ENCODE peak calls at places on chromosome 3, in seven cellular contexts. E is breast epithelium, K is heart left ventricle, P is uterus, V is upper lobe of left lung, C is right lobe of liver, T is HCT116. U is an unnamed sample.

GRCh38 chr3:78804251-78805037 is 963.4 kb downstream of the ROBO1 start:
- DNase-seq in T (no peak), V (no peak), K (no peak), E (no peak), P (peak), C (no peak), U (no peak)

GRCh38 chr3:16056210-16056607 is 118.3 kb upstream of the GALNT15 start:
- DNase-seq in V (no peak), C (no peak), P (no peak), K (no peak), E (peak), T (no peak), U (no peak)

GRCh38 chr3:152595975-152596832 is 238.7 kb upstream of the P2RY1 start:
- DNase-seq in C (peak), K (no peak), E (no peak), P (peak), V (no peak), T (no peak), U (no peak)

GRCh38 chr3:158520433-158520832 is 50.6 kb upstream of the MLF1 start:
- DNase-seq in P (no peak), E (no peak), T (no peak), V (no peak), C (no peak), K (no peak), U (no peak)

GRCh38 chr3:57069471-57070010 is 9.1 kb downstream of the SPATA12 start:
- DNase-seq in C (no peak), T (no peak), E (no peak), K (no peak), V (no peak), P (no peak), U (no peak)

GRCh38 chr3:8800016-8800415 is 30.6 kb upstream of the OXTR start:
- DNase-seq in V (no peak), P (no peak), E (no peak), K (no peak), C (no peak), T (no peak), U (no peak)

GRCh38 chr3:187966636-187967035 is 187.3 kb upstream of the LPP start:
- DNase-seq in K (no peak), P (no peak), C (no peak), T (no peak), E (no peak), V (no peak), U (no peak)

GRCh38 chr3:13484861-13485590 is 4.9 kb downstream of the HDAC11 start:
- DNase-seq in V (peak), P (no peak), T (peak), C (peak), K (peak), E (peak), U (no peak)

GRCh38 chr3:124632566-124633140 is 97.6 kb upstream of the UMPS start:
- DNase-seq in V (no peak), T (no peak), E (no peak), C (no peak), P (no peak), K (no peak), U (no peak)

GRCh38 chr3:141228385-141228784 is 3.2 kb upstream of the PXYLP1 start:
- DNase-seq in K (no peak), E (no peak), C (no peak), T (no peak), P (no peak), V (no peak), U (no peak)

GRCh38 chr3:44845528-44846520 is 15.9 kb upstream of the TMEM42 start:
- DNase-seq in C (no peak), P (peak), V (no peak), K (no peak), T (no peak), E (no peak), U (no peak)

GRCh38 chr3:44842376-44842775 is 19.3 kb upstream of the TMEM42 start:
- DNase-seq in E (no peak), V (no peak), K (no peak), C (no peak), P (no peak), T (no peak), U (no peak)
- TF ChIP-seq POLR2A in E (no peak), V (no peak), K (no peak), C (no peak), P (no peak), T (no peak), U (no peak)

DNA sequence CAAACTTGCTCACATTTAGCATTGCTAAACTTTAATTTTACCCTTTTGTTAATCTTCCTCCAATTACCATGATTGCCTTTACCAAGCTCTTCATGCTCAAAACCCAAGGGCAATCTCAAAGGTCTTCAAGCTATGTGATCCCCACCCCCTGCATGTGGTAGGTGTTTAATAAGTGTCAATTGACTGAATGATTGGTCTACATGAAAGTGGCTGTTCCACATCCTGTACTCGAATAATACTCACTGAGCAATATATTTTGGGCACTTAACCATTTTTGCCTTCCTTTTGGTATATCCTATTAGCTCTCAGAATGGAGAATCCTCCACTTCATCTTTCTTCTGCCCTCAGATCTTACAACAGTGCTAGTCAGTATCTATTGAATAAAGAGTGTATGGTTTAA is 17.1 kb downstream of the RBMS3 start:
- DNase-seq in V (no peak), T (no peak), K (no peak), E (no peak), C (no peak), P (no peak), U (no peak)
- TF ChIP-seq POLR2A in V (no peak), T (no peak), K (no peak), E (no peak), C (no peak), P (no peak), U (no peak)

GRCh38 chr3:185937689-185938374 is at the start of gene TRA2B:
- DNase-seq in T (peak), C (peak), E (peak), K (peak), P (peak), V (peak), U (peak)
- TF ChIP-seq POLR2A in T (peak), C (peak), E (peak), K (peak), P (peak), V (peak), U (peak)

DNA sequence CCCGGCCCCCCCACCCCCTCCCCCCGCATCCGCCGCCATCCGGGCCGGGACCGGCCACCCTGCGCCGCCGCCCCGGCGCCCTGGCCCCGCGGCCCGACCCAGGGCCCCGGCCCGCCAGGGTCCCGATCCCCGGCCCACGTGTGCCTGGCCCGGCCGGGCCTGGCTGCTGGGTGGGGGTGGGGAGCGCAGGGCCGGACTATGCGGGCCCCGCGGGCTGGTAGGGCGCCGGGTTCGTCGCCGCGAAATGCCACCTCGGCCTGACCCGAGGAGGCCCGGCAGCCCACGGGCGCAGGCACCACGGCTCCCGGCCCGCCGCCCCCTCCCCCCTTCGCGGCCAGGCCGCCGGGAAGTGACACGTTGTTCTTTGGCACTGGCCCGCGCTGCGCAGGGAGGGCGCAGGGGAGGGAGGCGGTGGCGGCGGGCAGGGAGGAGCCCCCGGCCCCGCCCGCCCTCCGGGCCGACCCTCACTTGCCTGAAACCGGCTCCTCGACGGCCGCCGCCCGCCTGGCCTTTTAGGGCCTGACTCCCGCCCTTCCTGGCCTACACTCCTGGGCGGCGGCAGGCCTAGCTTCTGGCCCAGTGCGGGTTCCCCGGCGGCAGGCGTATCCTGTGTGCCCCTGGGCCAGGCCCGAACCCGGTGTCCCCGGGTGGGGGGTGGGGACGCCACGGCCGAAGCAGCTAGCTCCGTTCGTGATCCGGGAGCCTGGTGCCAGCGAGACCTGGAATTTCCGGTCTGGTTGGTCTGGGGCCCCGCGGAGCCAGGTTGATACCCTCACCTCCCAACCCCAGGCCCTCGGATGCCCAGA is 497 bp downstream of the EIF4G1 start:
- DNase-seq in T (no peak), E (peak), K (peak), C (peak), P (peak), V (peak), U (peak)
- TF ChIP-seq POLR2A in T (peak), E (no peak), K (peak), C (peak), P (peak), V (peak), U (peak)

GRCh38 chr3:42012935-42013651 is 51.2 kb upstream of the ULK4 start:
- DNase-seq in C (peak), E (no peak), P (peak), T (peak), K (peak), V (peak), U (peak)

GRCh38 chr3:42014949-42015533 is 53.1 kb upstream of the ULK4 start:
- DNase-seq in C (peak), K (peak), V (no peak), T (no peak), P (peak), E (no peak), U (peak)

GRCh38 chr3:42012378-42012934 is 50.6 kb upstream of the ULK4 start:
- DNase-seq in P (no peak), E (no peak), T (no peak), V (no peak), C (no peak), K (no peak), U (no peak)

GRCh38 chr3:42014443-42014945 is 52.6 kb upstream of the ULK4 start:
- DNase-seq in V (no peak), E (no peak), K (no peak), C (no peak), T (no peak), P (no peak), U (no peak)

GRCh38 chr3:42013652-42014442 is 51.9 kb upstream of the ULK4 start:
- DNase-seq in K (peak), T (no peak), P (peak), C (peak), V (peak), E (no peak), U (peak)
- TF ChIP-seq POLR2A in K (peak), T (peak), P (peak), C (peak), V (no peak), E (no peak), U (no peak)

GRCh38 chr3:10460951-10461563 is 44.3 kb downstream of the ATP2B2 start:
- DNase-seq in V (no peak), E (no peak), C (no peak), T (no peak), P (no peak), K (no peak), U (no peak)
- TF ChIP-seq POLR2A in V (no peak), E (no peak), C (no peak), T (no peak), P (no peak), K (no peak), U (no peak)

GRCh38 chr3:49539659-49540560 is 14.4 kb upstream of the BSN start:
- DNase-seq in V (peak), P (peak), C (peak), K (peak), E (peak), T (peak), U (peak)
- TF ChIP-seq POLR2A in V (no peak), P (peak), C (peak), K (peak), E (no peak), T (no peak), U (no peak)

DNA sequence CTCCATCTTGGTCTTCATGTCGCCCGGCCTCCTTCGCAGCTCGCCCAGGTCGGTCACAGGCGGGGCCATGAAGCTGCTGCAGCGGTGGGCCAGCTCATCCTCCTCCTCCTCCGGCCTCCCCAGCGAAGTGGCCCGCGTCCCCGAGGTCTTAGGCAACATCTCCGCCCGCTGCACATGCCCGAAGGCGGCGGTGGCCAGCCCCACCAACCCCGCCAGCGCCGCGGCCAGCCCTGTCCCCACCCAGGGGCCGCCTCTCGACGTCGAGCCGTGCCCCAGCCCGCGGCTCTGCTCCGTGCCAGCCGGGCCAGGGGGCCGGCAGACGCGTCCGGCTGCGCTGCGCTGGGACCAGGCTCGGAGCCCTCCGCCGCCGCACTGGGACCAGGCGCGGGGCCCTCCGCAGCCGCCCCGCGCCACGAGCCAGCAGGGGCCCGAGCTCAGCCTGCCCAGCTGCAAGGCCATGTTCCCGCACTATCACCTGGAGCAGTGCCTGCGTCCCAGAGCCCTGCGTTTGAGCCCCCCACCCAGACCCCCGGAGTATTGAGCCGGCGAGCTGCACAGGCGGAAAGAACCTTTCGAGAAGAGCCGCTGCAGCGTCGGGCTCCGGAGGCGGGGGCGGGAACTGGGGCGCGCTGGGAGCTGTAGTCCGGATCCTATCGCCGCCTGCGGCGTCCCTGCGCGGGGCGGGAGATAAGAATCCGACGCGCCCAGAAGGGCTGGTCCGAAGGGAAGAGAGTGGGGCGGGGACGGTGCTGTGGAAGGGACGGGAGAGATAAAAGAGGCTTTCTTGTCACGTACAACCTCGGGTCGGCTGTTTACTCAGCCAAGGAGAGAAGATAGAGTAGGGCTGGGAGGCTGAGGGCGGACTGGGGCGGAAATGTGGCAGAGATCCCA is at the start of gene CPOX:
- DNase-seq in T (peak), V (peak), K (peak), P (peak), C (peak), E (peak), U (peak)
- TF ChIP-seq POLR2A in T (peak), V (no peak), K (peak), P (peak), C (peak), E (no peak), U (no peak)

U was measured in suprapubic skin.